ENCODE peak calls at places on chromosomes 1 and 21, in nine cellular contexts. One of them, this sample, is unnamed.

GRCh38 chr1:6004412-6005123 is 12.3 kb upstream of the NPHP4 start:
- DNase-seq in uterus: no peak
- DNase-seq in A549: no peak
- DNase-seq in IMR-90: no peak
- DNase-seq in sigmoid colon: peak; percentile 36
- DNase-seq in transverse colon: no peak
- DNase-seq in esophagus squamous epithelium: no peak
- DNase-seq in heart left ventricle: peak; percentile 18
- DNase-seq in tibial nerve: no peak
- DNase-seq in this sample: peak; percentile 43

GRCh38 chr1:63691672-63692425 is 82.0 kb upstream of the ROR1 start:
- DNase-seq in uterus: peak; percentile 62
- DNase-seq in A549: peak; percentile 91
- DNase-seq in IMR-90: peak; percentile 94
- DNase-seq in sigmoid colon: peak; percentile 84
- DNase-seq in transverse colon: peak; percentile 62
- DNase-seq in esophagus squamous epithelium: no peak
- DNase-seq in heart left ventricle: no peak
- DNase-seq in tibial nerve: peak; percentile 21
- DNase-seq in this sample: peak; percentile 75

GRCh38 chr1:10873189-10873588 is 76.7 kb upstream of the CASZ1 start:
- DNase-seq in uterus: no peak
- DNase-seq in A549: peak; percentile 19
- DNase-seq in IMR-90: no peak
- DNase-seq in sigmoid colon: no peak
- DNase-seq in transverse colon: no peak
- DNase-seq in esophagus squamous epithelium: no peak
- DNase-seq in heart left ventricle: no peak
- DNase-seq in tibial nerve: no peak
- DNase-seq in this sample: no peak

GRCh38 chr1:223702735-223703667 is 9.3 kb upstream of the CAPN2 start:
- DNase-seq in uterus: no peak
- DNase-seq in A549: peak; percentile 77
- DNase-seq in IMR-90: peak; percentile 80
- DNase-seq in sigmoid colon: no peak
- DNase-seq in transverse colon: no peak
- DNase-seq in esophagus squamous epithelium: no peak
- DNase-seq in heart left ventricle: no peak
- DNase-seq in tibial nerve: no peak
- DNase-seq in this sample: peak; percentile 72

GRCh38 chr1:112143871-112144441 is 154.5 kb upstream of the KCND3 start:
- DNase-seq in uterus: no peak
- DNase-seq in A549: no peak
- DNase-seq in IMR-90: no peak
- DNase-seq in sigmoid colon: no peak
- DNase-seq in transverse colon: no peak
- DNase-seq in esophagus squamous epithelium: no peak
- DNase-seq in heart left ventricle: peak; percentile 36
- DNase-seq in tibial nerve: no peak
- DNase-seq in this sample: no peak

GRCh38 chr1:2989976-2990375 is 31.3 kb upstream of the ACTRT2 start:
- DNase-seq in uterus: no peak
- DNase-seq in A549: no peak
- DNase-seq in IMR-90: no peak
- DNase-seq in sigmoid colon: peak; percentile 50
- DNase-seq in transverse colon: no peak
- DNase-seq in esophagus squamous epithelium: no peak
- DNase-seq in heart left ventricle: no peak
- DNase-seq in tibial nerve: no peak
- DNase-seq in this sample: peak; percentile 70

GRCh38 chr1:56958526-56958925 is 7.3 kb downstream of the C8B start:
- DNase-seq in uterus: no peak
- DNase-seq in A549: no peak
- DNase-seq in IMR-90: peak; percentile 35
- DNase-seq in sigmoid colon: no peak
- DNase-seq in transverse colon: no peak
- DNase-seq in esophagus squamous epithelium: no peak
- DNase-seq in heart left ventricle: no peak
- DNase-seq in tibial nerve: no peak
- DNase-seq in this sample: no peak

GRCh38 chr1:78070758-78071157 is 25.0 kb downstream of the GIPC2 start:
- DNase-seq in uterus: no peak
- DNase-seq in A549: peak; percentile 31
- DNase-seq in IMR-90: peak; percentile 94
- DNase-seq in sigmoid colon: no peak
- DNase-seq in transverse colon: no peak
- DNase-seq in esophagus squamous epithelium: no peak
- DNase-seq in heart left ventricle: no peak
- DNase-seq in tibial nerve: no peak
- DNase-seq in this sample: no peak

GRCh38 chr1:244104309-244105060 is 53.4 kb downstream of the ZBTB18 start:
- DNase-seq in uterus: no peak
- DNase-seq in A549: peak; percentile 38
- DNase-seq in IMR-90: peak; percentile 93
- DNase-seq in sigmoid colon: no peak
- DNase-seq in transverse colon: no peak
- DNase-seq in esophagus squamous epithelium: no peak
- DNase-seq in heart left ventricle: no peak
- DNase-seq in tibial nerve: no peak
- DNase-seq in this sample: no peak

GRCh38 chr1:221101792-221102191 is 222.5 kb downstream of the HLX start:
- DNase-seq in uterus: no peak
- DNase-seq in A549: no peak
- DNase-seq in IMR-90: peak; percentile 76
- DNase-seq in sigmoid colon: no peak
- DNase-seq in transverse colon: no peak
- DNase-seq in esophagus squamous epithelium: no peak
- DNase-seq in heart left ventricle: no peak
- DNase-seq in tibial nerve: no peak
- DNase-seq in this sample: no peak

GRCh38 chr1:3101127-3101939 is 32.3 kb downstream of the PRDM16 start:
- DNase-seq in uterus: no peak
- DNase-seq in A549: no peak
- DNase-seq in IMR-90: no peak
- DNase-seq in sigmoid colon: no peak
- DNase-seq in transverse colon: no peak
- DNase-seq in esophagus squamous epithelium: no peak
- DNase-seq in heart left ventricle: no peak
- DNase-seq in tibial nerve: no peak
- DNase-seq in this sample: no peak

GRCh38 chr1:213786683-213787082 is 201.1 kb upstream of the PROX1 start:
- DNase-seq in uterus: no peak
- DNase-seq in A549: no peak
- DNase-seq in IMR-90: no peak
- DNase-seq in sigmoid colon: no peak
- DNase-seq in transverse colon: no peak
- DNase-seq in esophagus squamous epithelium: no peak
- DNase-seq in heart left ventricle: no peak
- DNase-seq in tibial nerve: no peak
- DNase-seq in this sample: no peak

GRCh38 chr1:207748737-207749528 is 2.9 kb upstream of the CD46 start:
- DNase-seq in uterus: no peak
- DNase-seq in A549: no peak
- DNase-seq in IMR-90: no peak
- DNase-seq in sigmoid colon: no peak
- DNase-seq in transverse colon: no peak
- DNase-seq in esophagus squamous epithelium: no peak
- DNase-seq in heart left ventricle: no peak
- DNase-seq in tibial nerve: no peak
- DNase-seq in this sample: no peak

GRCh38 chr21:42574234-42575027 is 60.8 kb downstream of the SLC37A1 start:
- DNase-seq in uterus: peak; percentile 7
- DNase-seq in A549: no peak
- DNase-seq in IMR-90: peak; percentile 13
- DNase-seq in sigmoid colon: peak; percentile 53
- DNase-seq in transverse colon: peak; percentile 9
- DNase-seq in esophagus squamous epithelium: no peak
- DNase-seq in heart left ventricle: peak; percentile 24
- DNase-seq in tibial nerve: no peak
- DNase-seq in this sample: peak; percentile 45

GRCh38 chr21:35469446-35469845 is 420.3 kb upstream of the RUNX1 start:
- DNase-seq in uterus: no peak
- DNase-seq in A549: no peak
- DNase-seq in IMR-90: peak; percentile 34
- DNase-seq in sigmoid colon: no peak
- DNase-seq in transverse colon: no peak
- DNase-seq in esophagus squamous epithelium: no peak
- DNase-seq in heart left ventricle: no peak
- DNase-seq in tibial nerve: no peak
- DNase-seq in this sample: no peak

GRCh38 chr21:24995206-24995605 is 612.1 kb downstream of the MRPL39 start:
- DNase-seq in uterus: no peak
- DNase-seq in A549: no peak
- DNase-seq in IMR-90: no peak
- DNase-seq in sigmoid colon: no peak
- DNase-seq in transverse colon: no peak
- DNase-seq in esophagus squamous epithelium: no peak
- DNase-seq in heart left ventricle: no peak
- DNase-seq in tibial nerve: no peak
- DNase-seq in this sample: no peak

GRCh38 chr1:160032165-160032827 is 506 bp upstream of the PIGM start:
- DNase-seq in uterus: no peak
- DNase-seq in A549: no peak
- DNase-seq in IMR-90: no peak
- DNase-seq in sigmoid colon: no peak
- DNase-seq in transverse colon: peak; percentile 16
- DNase-seq in esophagus squamous epithelium: no peak
- DNase-seq in heart left ventricle: no peak
- DNase-seq in tibial nerve: no peak
- DNase-seq in this sample: no peak

DNA sequence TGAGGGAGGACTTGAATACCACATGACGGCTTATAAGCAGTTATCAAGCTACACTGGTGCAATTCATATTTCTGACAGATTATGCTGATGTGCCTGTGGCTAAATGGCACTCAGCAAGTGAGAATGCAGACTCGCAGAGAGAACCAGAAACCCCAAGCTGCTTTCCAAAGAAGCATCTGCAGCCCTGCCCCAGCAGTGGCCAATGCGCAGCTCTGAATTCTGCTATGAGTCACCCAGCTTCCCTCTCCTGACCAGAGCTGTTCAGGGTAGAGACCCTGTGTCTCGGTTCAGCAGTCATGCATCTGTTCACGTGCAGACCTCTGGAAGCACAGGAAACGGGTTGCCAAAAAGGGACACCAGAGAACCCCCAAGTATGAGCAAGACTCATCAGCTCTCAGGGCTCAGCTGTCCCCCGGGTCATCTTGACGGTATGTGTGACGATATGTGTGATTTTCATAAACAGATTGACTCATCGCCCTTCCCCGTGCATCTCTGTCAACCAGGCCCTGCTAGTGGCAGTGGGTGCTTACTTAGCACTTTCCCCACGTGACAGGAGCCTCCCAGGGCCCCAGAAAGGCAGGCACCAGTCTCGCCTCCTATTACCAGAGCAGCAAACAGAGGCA is 76.3 kb downstream of the ITPKB start:
- DNase-seq in uterus: peak; percentile 88
- DNase-seq in A549: peak; percentile 40
- DNase-seq in IMR-90: peak; percentile 100
- DNase-seq in sigmoid colon: peak; percentile 95
- DNase-seq in transverse colon: peak; percentile 79
- DNase-seq in esophagus squamous epithelium: peak; percentile 72
- DNase-seq in heart left ventricle: peak; percentile 83
- DNase-seq in tibial nerve: peak; percentile 71
- DNase-seq in this sample: peak; percentile 94
- TF ChIP-seq POLR2A in uterus: peak; percentile 28
- TF ChIP-seq POLR2A in A549: no peak
- TF ChIP-seq POLR2A in IMR-90: no peak
- TF ChIP-seq POLR2A in sigmoid colon: peak; percentile 6
- TF ChIP-seq POLR2A in transverse colon: peak; percentile 31
- TF ChIP-seq POLR2A in esophagus squamous epithelium: no peak
- TF ChIP-seq POLR2A in heart left ventricle: peak; percentile 53
- TF ChIP-seq POLR2A in tibial nerve: peak; percentile 51
- TF ChIP-seq POLR2A in this sample: no peak

GRCh38 chr1:86583593-86583992 is 36.7 kb downstream of the CLCA4 start:
- DNase-seq in uterus: no peak
- DNase-seq in A549: no peak
- DNase-seq in IMR-90: no peak
- DNase-seq in sigmoid colon: no peak
- DNase-seq in transverse colon: no peak
- DNase-seq in esophagus squamous epithelium: no peak
- DNase-seq in heart left ventricle: no peak
- DNase-seq in tibial nerve: no peak
- DNase-seq in this sample: no peak
- H3K4me3 ChIP-seq in uterus: no peak overlapping the region
- H3K4me3 ChIP-seq in A549: no peak overlapping the region
- H3K4me3 ChIP-seq in IMR-90: no peak overlapping the region
- H3K4me3 ChIP-seq in sigmoid colon: no peak overlapping the region
- H3K4me3 ChIP-seq in transverse colon: no peak overlapping the region
- H3K4me3 ChIP-seq in esophagus squamous epithelium: no peak overlapping the region
- H3K4me3 ChIP-seq in heart left ventricle: no peak overlapping the region
- H3K4me3 ChIP-seq in tibial nerve: no peak overlapping the region
- H3K4me3 ChIP-seq in this sample: no peak overlapping the region

DNA sequence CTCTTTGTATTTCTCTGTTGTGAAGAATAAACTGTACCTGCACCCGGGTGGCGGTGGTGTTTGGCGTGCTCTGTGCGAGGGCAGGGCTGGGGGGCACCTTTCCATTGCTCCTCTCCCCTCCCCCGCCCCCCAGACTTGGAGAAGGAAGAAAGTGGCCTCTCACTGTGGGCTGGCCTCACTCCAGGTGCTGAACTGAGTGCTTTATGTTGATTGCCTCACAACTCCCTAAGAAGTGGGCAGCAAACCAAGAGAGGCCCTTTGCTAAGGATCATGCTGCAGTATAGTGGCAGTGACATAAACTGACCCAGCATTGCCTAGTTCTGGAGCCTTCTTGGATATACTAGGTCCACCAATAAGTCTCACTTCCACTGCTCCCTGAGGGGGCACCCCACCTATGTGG is 20.2 kb downstream of the A3GALT2 start:
- DNase-seq in uterus: peak; percentile 91
- DNase-seq in A549: no peak
- DNase-seq in IMR-90: peak; percentile 86
- DNase-seq in sigmoid colon: peak; percentile 95
- DNase-seq in transverse colon: peak; percentile 48
- DNase-seq in esophagus squamous epithelium: no peak
- DNase-seq in heart left ventricle: peak; percentile 67
- DNase-seq in tibial nerve: peak; percentile 55
- DNase-seq in this sample: no peak
- TF ChIP-seq POLR2A in uterus: no peak
- TF ChIP-seq POLR2A in A549: no peak
- TF ChIP-seq POLR2A in IMR-90: no peak
- TF ChIP-seq POLR2A in sigmoid colon: no peak
- TF ChIP-seq POLR2A in transverse colon: no peak
- TF ChIP-seq POLR2A in esophagus squamous epithelium: no peak
- TF ChIP-seq POLR2A in heart left ventricle: no peak
- TF ChIP-seq POLR2A in tibial nerve: no peak
- TF ChIP-seq POLR2A in this sample: no peak

DNA sequence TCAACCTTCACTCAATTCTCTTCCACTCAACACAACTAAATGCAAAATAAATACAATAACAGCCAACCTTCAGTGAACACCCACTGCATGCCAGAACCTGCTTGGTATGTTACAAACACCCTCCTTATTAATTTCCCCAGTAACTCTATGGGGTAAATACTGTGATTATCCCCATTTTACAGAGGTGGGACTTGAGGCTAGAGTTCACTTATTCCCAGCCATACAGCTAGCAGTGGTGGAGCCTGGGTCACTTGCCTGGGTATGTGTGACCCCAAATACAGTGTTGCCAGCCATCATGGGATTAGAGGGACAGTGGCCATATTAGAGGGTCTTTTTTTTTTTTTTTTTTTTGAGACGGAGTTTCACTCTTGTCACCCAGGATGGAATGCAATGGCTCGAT is 1.6 kb downstream of the CPLANE2 start:
- DNase-seq in uterus: no peak
- DNase-seq in A549: no peak
- DNase-seq in IMR-90: no peak
- DNase-seq in sigmoid colon: no peak
- DNase-seq in transverse colon: no peak
- DNase-seq in esophagus squamous epithelium: no peak
- DNase-seq in heart left ventricle: no peak
- DNase-seq in tibial nerve: no peak
- DNase-seq in this sample: no peak
- H3K4me3 ChIP-seq in uterus: no peak overlapping the region
- H3K4me3 ChIP-seq in A549: no peak overlapping the region
- H3K4me3 ChIP-seq in IMR-90: no peak overlapping the region
- H3K4me3 ChIP-seq in sigmoid colon: no peak overlapping the region
- H3K4me3 ChIP-seq in transverse colon: no peak overlapping the region
- H3K4me3 ChIP-seq in esophagus squamous epithelium: no peak overlapping the region
- H3K4me3 ChIP-seq in heart left ventricle: no peak overlapping the region
- H3K4me3 ChIP-seq in tibial nerve: no peak overlapping the region
- H3K4me3 ChIP-seq in this sample: no peak overlapping the region